ENCODE peak calls at places on chromosomes 7 and 10, in eight cellular contexts. D is upper lobe of left lung, R is erythroblast, A is IMR-90, M is H54, N is heart left ventricle, Y is uterus, L is sigmoid colon. J is an unnamed sample.

GRCh38 chr10:84138478-84139125 is 707 bp upstream of the GHITM start:
- DNase-seq in D (no peak), R (no peak), A (peak), M (no peak), N (peak), Y (peak), L (no peak), J (no peak)

GRCh38 chr7:37671871-37672270 is 11.7 kb upstream of the GPR141 start:
- DNase-seq in D (no peak), R (no peak), A (no peak), M (no peak), N (no peak), Y (no peak), L (no peak), J (no peak)

GRCh38 chr7:75879771-75880184 is 944 bp downstream of the RHBDD2 start:
- DNase-seq in D (no peak), R (peak), A (peak), M (no peak), N (no peak), Y (no peak), L (no peak), J (no peak)

GRCh38 chr10:89297791-89298190 is 4.1 kb upstream of the IFIT2 start:
- DNase-seq in D (no peak), R (no peak), A (no peak), M (no peak), N (no peak), Y (no peak), L (no peak), J (no peak)

GRCh38 chr10:84254552-84255137 is 9.8 kb downstream of the RGR start:
- DNase-seq in D (no peak), R (no peak), A (no peak), M (no peak), N (no peak), Y (no peak), L (no peak), J (no peak)

GRCh38 chr7:113394856-113395255 is 276.5 kb upstream of the SMIM30 start:
- DNase-seq in D (no peak), R (no peak), A (no peak), M (peak), N (no peak), Y (no peak), L (no peak), J (no peak)

GRCh38 chr10:120077707-120078492 is 185.4 kb downstream of the SEC23IP start:
- DNase-seq in D (no peak), R (no peak), A (no peak), M (no peak), N (no peak), Y (no peak), L (no peak), J (no peak)

GRCh38 chr10:132158122-132158741 is 28.5 kb upstream of the DPYSL4 start:
- DNase-seq in D (no peak), R (no peak), A (no peak), M (peak), N (peak), Y (no peak), L (no peak), J (no peak)

GRCh38 chr10:48535416-48536225 is 69.3 kb downstream of the ARHGAP22 start:
- DNase-seq in D (no peak), R (no peak), A (no peak), M (no peak), N (no peak), Y (no peak), L (no peak), J (no peak)

GRCh38 chr10:78914060-78914378 is 154.7 kb upstream of the ZMIZ1 start:
- DNase-seq in D (no peak), R (no peak), A (no peak), M (no peak), N (no peak), Y (no peak), L (no peak), J (no peak)

GRCh38 chr10:6399879-6400278 is 180.2 kb downstream of the PRKCQ start:
- DNase-seq in D (no peak), R (no peak), A (no peak), M (no peak), N (no peak), Y (no peak), L (no peak), J (no peak)

GRCh38 chr7:129719980-129720732 is 108.6 kb downstream of the NRF1 start:
- DNase-seq in D (no peak), R (peak), A (peak), M (no peak), N (no peak), Y (no peak), L (no peak), J (no peak)

DNA sequence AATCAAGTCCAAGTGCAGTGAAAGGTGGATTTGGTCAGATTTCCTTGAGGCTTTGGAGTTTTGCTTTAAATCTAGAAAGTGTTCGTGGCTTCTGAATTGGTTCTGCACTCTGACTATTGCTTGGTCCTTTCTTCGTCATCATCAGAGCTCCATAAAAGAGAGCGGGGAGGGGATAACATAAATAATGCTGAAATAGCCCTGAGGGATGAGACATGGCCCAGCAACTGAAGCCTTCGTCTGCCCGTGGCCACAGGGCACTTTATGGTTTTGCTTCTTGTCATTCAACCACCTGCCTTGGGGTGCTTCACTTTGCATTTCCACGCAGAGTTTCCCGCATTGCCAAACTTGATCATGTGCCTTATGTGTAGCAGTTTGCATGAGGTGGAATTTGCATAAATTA is 15.8 kb downstream of the GSTO2 start:
- DNase-seq in D (no peak), R (no peak), A (no peak), M (no peak), N (no peak), Y (no peak), L (no peak), J (no peak)
- TF ChIP-seq POLR2A in D (no peak), R (no peak), A (no peak), M (no peak), N (no peak), Y (no peak), L (no peak), J (no peak)

DNA sequence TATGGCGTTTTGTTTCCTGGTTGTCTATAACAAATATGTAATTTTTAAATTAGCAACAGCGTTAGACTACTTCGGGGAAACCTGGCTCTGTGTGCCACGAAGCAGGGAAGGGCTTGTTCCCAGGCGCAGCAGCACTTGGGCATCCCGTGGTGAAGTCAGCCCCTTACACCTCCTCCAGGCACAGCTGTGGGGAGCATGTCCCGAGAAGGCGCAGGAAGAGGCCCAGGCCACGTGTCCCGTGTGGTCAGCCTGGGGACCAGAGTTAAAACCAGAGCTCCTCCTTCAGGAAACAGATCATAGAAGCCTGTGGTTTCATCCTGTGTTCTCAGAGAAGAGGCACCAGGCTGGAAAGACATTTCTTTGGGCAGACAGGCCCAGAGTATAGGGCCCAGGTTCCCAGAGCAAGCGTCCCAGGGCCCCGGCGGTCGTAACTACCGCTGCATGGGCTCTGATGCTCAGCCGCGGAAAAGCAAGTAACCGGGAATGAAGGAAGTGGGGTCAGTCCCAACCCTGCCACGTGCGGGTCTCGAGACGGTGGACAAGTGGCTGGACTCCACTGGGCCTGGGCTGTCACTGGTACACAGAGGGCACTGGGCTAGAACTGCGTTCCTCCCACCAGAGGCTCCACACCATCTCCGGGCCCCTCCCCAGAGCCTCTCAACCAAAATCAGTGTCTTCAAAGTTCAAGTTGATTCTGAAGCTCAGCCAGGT is 7.1 kb downstream of the NUDT1 start:
- DNase-seq in D (no peak), R (no peak), A (peak), M (peak), N (peak), Y (peak), L (no peak), J (no peak)
- TF ChIP-seq POLR2A in D (no peak), R (no peak), A (peak), M (peak), N (no peak), Y (no peak), L (no peak), J (no peak)

GRCh38 chr7:2241580-2242540 is at the start of the genes MRM2 and NUDT1:
- DNase-seq in D (peak), R (peak), A (peak), M (peak), N (peak), Y (peak), L (peak), J (peak)
- TF ChIP-seq POLR2A in D (peak), R (peak), A (peak), M (peak), N (no peak), Y (peak), L (peak), J (peak)

DNA sequence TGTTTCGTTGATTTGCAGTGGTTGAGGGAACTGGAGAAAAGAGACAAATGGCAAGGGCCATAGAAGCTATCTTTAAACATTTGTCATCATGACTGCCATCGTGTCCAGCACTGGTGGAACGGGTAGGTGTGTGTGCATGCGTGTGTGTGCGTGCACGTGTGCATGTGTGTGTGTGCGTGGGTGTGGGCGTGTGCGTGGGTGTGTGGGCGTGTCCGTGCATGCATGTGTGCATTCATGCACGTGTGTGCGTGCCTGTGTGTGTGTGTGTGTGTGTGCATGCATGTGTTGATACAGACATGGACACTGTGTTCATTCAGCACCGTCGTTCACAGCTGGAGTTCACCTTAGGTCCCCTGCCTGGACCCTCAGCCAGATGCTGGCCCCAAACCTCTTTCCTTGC is 38.1 kb upstream of the AP5Z1 start:
- DNase-seq in D (no peak), R (no peak), A (no peak), M (no peak), N (no peak), Y (no peak), L (no peak), J (no peak)
- TF ChIP-seq POLR2A in D (no peak), R (no peak), A (no peak), M (no peak), N (no peak), Y (no peak), L (no peak), J (no peak)

GRCh38 chr7:17370901-17371550 is 72.6 kb downstream of the AHR start:
- DNase-seq in D (no peak), R (no peak), A (peak), M (peak), N (no peak), Y (no peak), L (no peak), J (no peak)

GRCh38 chr7:17369686-17370426 is 71.4 kb downstream of the AHR start:
- DNase-seq in D (no peak), R (peak), A (peak), M (no peak), N (no peak), Y (peak), L (no peak), J (peak)

GRCh38 chr7:17371656-17372524 is 73.4 kb downstream of the AHR start:
- DNase-seq in D (no peak), R (no peak), A (peak), M (peak), N (no peak), Y (no peak), L (no peak), J (no peak)

GRCh38 chr7:17367502-17367901 is 69.0 kb downstream of the AHR start:
- DNase-seq in D (no peak), R (no peak), A (peak), M (no peak), N (no peak), Y (no peak), L (no peak), J (no peak)

GRCh38 chr7:17368856-17369520 is 70.5 kb downstream of the AHR start:
- DNase-seq in D (no peak), R (no peak), A (peak), M (no peak), N (no peak), Y (no peak), L (no peak), J (no peak)
- TF ChIP-seq POLR2A in D (no peak), R (no peak), A (no peak), M (no peak), N (no peak), Y (no peak), L (no peak), J (no peak)

GRCh38 chr10:62625484-62625883 is 179.0 kb upstream of the ADO start:
- DNase-seq in D (no peak), R (no peak), A (no peak), M (no peak), N (no peak), Y (no peak), L (no peak), J (no peak)
- TF ChIP-seq POLR2A in D (no peak), R (no peak), A (no peak), M (no peak), N (no peak), Y (no peak), L (no peak), J (no peak)

GRCh38 chr7:56079450-56080185 is 13.1 kb downstream of the PHKG1 start:
- DNase-seq in D (peak), R (no peak), A (peak), M (no peak), N (peak), Y (peak), L (peak), J (peak)

GRCh38 chr7:56087445-56087844 is 5.3 kb downstream of the PHKG1 start:
- DNase-seq in D (peak), R (no peak), A (no peak), M (no peak), N (no peak), Y (no peak), L (no peak), J (no peak)

GRCh38 chr7:56086761-56087160 is 6.0 kb downstream of the PHKG1 start:
- DNase-seq in D (no peak), R (no peak), A (no peak), M (no peak), N (no peak), Y (no peak), L (no peak), J (no peak)

GRCh38 chr7:56081626-56082340 is 11.0 kb downstream of the PHKG1 start:
- DNase-seq in D (peak), R (no peak), A (no peak), M (no peak), N (no peak), Y (no peak), L (peak), J (no peak)

DNA sequence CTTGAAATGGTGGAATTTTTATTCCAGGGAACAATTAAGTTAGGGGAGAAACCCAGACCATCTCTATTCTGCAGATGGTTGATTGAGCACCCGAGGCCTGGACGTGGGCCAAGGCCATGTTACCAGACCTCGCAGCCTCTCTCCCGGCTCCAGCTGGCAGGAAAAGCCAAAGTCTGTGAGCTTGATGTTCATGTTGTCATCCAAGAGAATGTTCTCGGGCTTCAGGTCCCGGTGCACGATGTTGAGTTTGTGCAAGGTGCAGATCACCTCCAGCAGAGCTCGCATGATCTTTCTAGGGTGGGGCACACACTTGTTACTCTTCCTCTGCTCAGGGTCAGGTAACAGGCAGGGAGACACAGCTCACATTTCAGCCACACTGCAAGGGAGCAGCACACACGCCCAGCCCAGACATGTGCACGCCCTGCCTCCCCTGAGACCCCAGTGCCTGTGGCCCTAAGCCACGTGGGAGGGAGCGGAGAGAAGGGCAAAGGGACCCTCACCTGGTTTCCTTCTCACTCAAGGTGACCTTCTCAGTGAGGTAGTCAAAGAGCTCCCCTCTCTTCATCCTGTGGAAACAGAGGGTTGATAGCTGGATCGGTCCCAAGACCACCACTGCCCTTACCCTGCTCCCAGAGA is 9.5 kb downstream of the PHKG1 start:
- DNase-seq in D (no peak), R (no peak), A (no peak), M (no peak), N (peak), Y (no peak), L (peak), J (no peak)
- TF ChIP-seq POLR2A in D (no peak), R (no peak), A (no peak), M (no peak), N (no peak), Y (no peak), L (no peak), J (no peak)

GRCh38 chr7:148835854-148836253 is 48.2 kb downstream of the EZH2 start:
- DNase-seq in D (no peak), R (no peak), A (no peak), M (no peak), N (no peak), Y (no peak), L (no peak), J (no peak)
- TF ChIP-seq POLR2A in D (no peak), R (no peak), A (no peak), M (no peak), N (no peak), Y (no peak), L (no peak), J (no peak)

GRCh38 chr7:101747058-101747617 is 70.3 kb upstream of the CUX1 start:
- DNase-seq in D (no peak), R (no peak), A (no peak), M (no peak), N (no peak), Y (no peak), L (no peak), J (no peak)
- TF ChIP-seq POLR2A in D (no peak), R (no peak), A (no peak), M (no peak), N (no peak), Y (no peak), L (no peak), J (no peak)